ENCODE peak calls at places on chromosome 21, in four cellular contexts. W is pancreas, E is testis, M is lower lobe of right lung. U is an unnamed sample.

GRCh38 chr21:16419188-16419874 is 689.5 kb downstream of the USP25 start:
- DNase-seq in E (peak), M (peak), W (peak), U (no peak)

GRCh38 chr21:31732891-31733520 is 1.1 kb upstream of the SCAF4 start:
- DNase-seq in M (no peak), W (no peak), E (peak), U (peak)

GRCh38 chr21:39715804-39716397 is 29.1 kb upstream of the IGSF5 start:
- DNase-seq in M (no peak), W (peak), E (peak), U (peak)

GRCh38 chr21:42533963-42534355 is 20.3 kb downstream of the SLC37A1 start:
- DNase-seq in E (no peak), W (no peak), M (no peak), U (no peak)

GRCh38 chr21:27346041-27346448 is 379.2 kb upstream of the ADAMTS5 start:
- DNase-seq in W (no peak), E (no peak), M (no peak), U (no peak)

GRCh38 chr21:27024971-27025370 is 58.1 kb upstream of the ADAMTS5 start:
- DNase-seq in W (no peak), E (no peak), M (no peak), U (no peak)

GRCh38 chr21:31218830-31219608 is 125.0 kb downstream of the TIAM1 start:
- DNase-seq in E (peak), W (no peak), M (peak), U (peak)

GRCh38 chr21:41321211-41321907 is 4.8 kb downstream of the FAM3B start:
- DNase-seq in W (no peak), M (no peak), E (no peak), U (no peak)

GRCh38 chr21:20997633-20998455 is at the start of gene NCAM2:
- DNase-seq in M (peak), E (peak), W (peak), U (peak)

GRCh38 chr21:31801551-31802234 is 69.8 kb upstream of the SCAF4 start:
- DNase-seq in M (no peak), E (no peak), W (no peak), U (no peak)

GRCh38 chr21:36263797-36264196 is 56.2 kb upstream of the MORC3 start:
- DNase-seq in E (no peak), M (no peak), W (no peak), U (no peak)

GRCh38 chr21:29985866-29986265 is 46.1 kb upstream of the GRIK1 start:
- DNase-seq in M (no peak), E (no peak), W (no peak), U (no peak)

GRCh38 chr21:14056771-14057191 is 154.0 kb downstream of the LIPI start:
- DNase-seq in W (no peak), E (no peak), M (no peak), U (no peak)

GRCh38 chr21:41952568-41953248 is 1.1 kb downstream of the C2CD2 start:
- DNase-seq in E (no peak), M (no peak), W (no peak), U (peak)

GRCh38 chr21:43645987-43646386 is 13.3 kb downstream of the HSF2BP start:
- DNase-seq in E (no peak), W (no peak), M (no peak), U (no peak)
- H3K27ac ChIP-seq in E (peak), W (no peak), M (peak), U (no peak)

DNA sequence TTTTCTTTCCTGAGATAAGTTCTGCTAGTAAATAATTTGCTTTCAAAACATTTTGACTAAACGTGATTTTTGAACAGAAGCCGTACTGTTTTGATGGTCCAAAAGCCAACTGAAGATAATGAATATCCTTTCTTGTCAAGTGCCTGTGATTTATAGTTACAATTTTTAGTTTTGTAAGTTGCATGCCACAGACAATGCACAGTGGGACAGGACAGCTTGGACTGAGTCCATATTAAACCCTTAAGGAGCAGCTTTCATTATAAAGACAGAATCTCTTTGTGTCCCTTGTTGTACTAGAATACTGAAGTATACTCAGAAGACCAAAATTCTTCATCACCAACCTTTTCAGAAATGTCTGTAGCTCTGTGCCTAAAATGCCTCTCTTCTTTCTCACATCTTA is 92.2 kb downstream of the LTN1 start:
- DNase-seq in W (no peak), E (no peak), M (no peak), U (no peak)
- H3K27ac ChIP-seq in W (no peak), E (no peak), M (no peak), U (no peak)

DNA sequence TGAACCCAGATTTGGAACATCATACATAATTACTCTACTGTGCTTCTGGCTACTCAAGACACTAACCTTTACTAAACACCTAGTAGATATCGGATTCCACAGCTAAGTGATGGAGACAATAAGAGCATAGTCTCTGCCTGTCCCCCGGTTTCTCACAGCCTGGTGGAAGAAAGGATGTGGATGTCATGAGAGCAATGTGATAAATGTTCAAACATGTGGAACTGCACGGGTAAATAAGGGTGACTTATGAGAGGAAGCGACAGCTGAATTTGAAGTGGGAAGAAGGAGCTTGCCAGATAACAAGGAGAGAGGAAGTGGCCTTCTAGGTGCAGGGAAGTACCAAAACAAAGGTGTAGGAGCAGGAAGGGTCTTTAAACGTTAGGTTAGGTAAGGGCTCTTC is 178.6 kb upstream of the NRIP1 start:
- DNase-seq in W (no peak), M (no peak), E (no peak), U (no peak)
- H3K27ac ChIP-seq in W (no peak), M (no peak), E (no peak), U (no peak)

DNA sequence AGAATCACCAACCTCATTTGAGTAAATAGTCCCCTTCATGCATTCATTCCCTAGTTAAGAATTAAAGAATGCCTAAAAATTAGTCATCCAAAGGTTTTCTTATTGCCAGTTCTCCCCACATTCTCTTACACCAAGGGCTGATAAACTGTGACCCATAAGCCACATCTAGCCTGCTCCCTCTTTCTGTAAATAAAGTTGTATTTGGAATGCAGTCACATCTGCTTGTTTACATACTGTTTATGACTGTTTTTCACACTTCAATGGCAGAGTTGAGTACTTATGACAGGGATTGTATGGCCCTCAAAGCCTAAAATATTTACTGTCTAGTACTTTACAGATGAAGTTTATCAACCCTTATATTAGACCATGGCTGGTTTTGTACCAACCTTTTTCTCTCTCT is 16.1 kb upstream of the DYRK1A start:
- DNase-seq in E (no peak), W (no peak), M (no peak), U (no peak)
- H3K27ac ChIP-seq in E (no peak), W (no peak), M (no peak), U (no peak)

GRCh38 chr21:45433301-45433700 is 28.3 kb downstream of the COL18A1 start:
- DNase-seq in E (no peak), W (no peak), M (no peak), U (no peak)

GRCh38 chr21:45430521-45431501 is 25.8 kb downstream of the COL18A1 start:
- DNase-seq in W (no peak), E (peak), M (no peak), U (no peak)

GRCh38 chr21:45433911-45434644 is 29.1 kb downstream of the COL18A1 start:
- DNase-seq in M (no peak), W (no peak), E (no peak), U (no peak)

GRCh38 chr21:45431781-45432572 is 27.0 kb downstream of the COL18A1 start:
- DNase-seq in M (no peak), E (no peak), W (no peak), U (no peak)

GRCh38 chr21:45432575-45433255 is 27.8 kb downstream of the COL18A1 start:
- DNase-seq in E (peak), W (no peak), M (no peak), U (no peak)
- H3K27ac ChIP-seq in E (peak), W (peak), M (no peak), U (peak)

DNA sequence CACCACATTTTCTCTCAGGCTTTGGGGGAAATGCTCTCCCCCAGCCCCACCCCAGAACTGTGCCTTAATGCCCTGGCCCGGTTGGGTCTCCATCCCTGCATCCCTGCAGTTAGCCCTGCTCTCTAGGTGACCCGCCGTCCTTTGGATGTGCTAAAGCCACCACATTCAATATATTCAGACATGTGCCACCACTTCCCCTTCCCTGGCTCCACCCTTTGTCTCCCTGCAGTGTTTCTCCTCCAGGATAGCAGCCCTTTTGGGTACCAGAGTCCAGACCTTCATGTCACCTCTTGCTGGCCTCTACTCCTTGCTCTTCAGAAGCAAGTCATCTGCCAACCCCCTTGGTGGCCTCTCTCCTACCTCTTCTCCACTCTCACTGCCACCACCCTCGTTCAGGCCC is 41.8 kb downstream of the RUNX1 start:
- DNase-seq in W (no peak), M (no peak), E (no peak), U (no peak)
- H3K27ac ChIP-seq in W (no peak), M (no peak), E (no peak), U (no peak)

GRCh38 chr21:46066843-46067331 is 31.0 kb upstream of the COL6A2 start:
- DNase-seq in E (peak), W (no peak), M (peak), U (no peak)
- H3K27ac ChIP-seq in E (peak), W (no peak), M (peak), U (peak)

U was measured in RWPE1.